ENCODE peak calls at places on chromosomes 11 and 22, in ten cellular contexts. One of them, this sample, is unnamed.
A peak's percentile ranks its signal among the peaks of the same experiment; 100 is the strongest.

GRCh38 chr11:12411806-12412727 is 34.7 kb downstream of the PARVA start:
- DNase-seq in heart right ventricle: peak; percentile 57
- DNase-seq in hepatocyte: peak; percentile 83
- DNase-seq in aorta: peak; percentile 84
- DNase-seq in right atrium auricular region: no peak
- DNase-seq in mucosa of descending colon: peak; percentile 59
- DNase-seq in left ventricle myocardium inferior: peak; percentile 63
- DNase-seq in lung: peak; percentile 51
- DNase-seq in GM23338: peak; percentile 90
- DNase-seq in brain microvascular endothelial cell: peak; percentile 85
- DNase-seq in this sample: peak; percentile 61

GRCh38 chr11:70710192-70710965 is 312.1 kb downstream of the CTTN start:
- DNase-seq in heart right ventricle: no peak
- DNase-seq in hepatocyte: peak; percentile 25
- DNase-seq in aorta: peak; percentile 51
- DNase-seq in right atrium auricular region: no peak
- DNase-seq in mucosa of descending colon: no peak
- DNase-seq in left ventricle myocardium inferior: no peak
- DNase-seq in lung: no peak
- DNase-seq in GM23338: no peak
- DNase-seq in brain microvascular endothelial cell: no peak
- DNase-seq in this sample: no peak

GRCh38 chr11:3014314-3014938 is 22.3 kb upstream of the NAP1L4 start:
- DNase-seq in heart right ventricle: no peak
- DNase-seq in hepatocyte: no peak
- DNase-seq in aorta: peak; percentile 60
- DNase-seq in right atrium auricular region: no peak
- DNase-seq in mucosa of descending colon: peak; percentile 5
- DNase-seq in left ventricle myocardium inferior: no peak
- DNase-seq in lung: no peak
- DNase-seq in GM23338: no peak
- DNase-seq in brain microvascular endothelial cell: no peak
- DNase-seq in this sample: no peak

GRCh38 chr22:36246718-36247117 is 6.2 kb upstream of the APOL1 start:
- DNase-seq in heart right ventricle: no peak
- DNase-seq in hepatocyte: no peak
- DNase-seq in aorta: no peak
- DNase-seq in right atrium auricular region: no peak
- DNase-seq in mucosa of descending colon: no peak
- DNase-seq in left ventricle myocardium inferior: no peak
- DNase-seq in lung: no peak
- DNase-seq in GM23338: no peak
- DNase-seq in brain microvascular endothelial cell: no peak
- DNase-seq in this sample: no peak

GRCh38 chr11:129577986-129578385 is 202.3 kb downstream of the BARX2 start:
- DNase-seq in heart right ventricle: no peak
- DNase-seq in hepatocyte: no peak
- DNase-seq in aorta: no peak
- DNase-seq in right atrium auricular region: no peak
- DNase-seq in mucosa of descending colon: no peak
- DNase-seq in left ventricle myocardium inferior: no peak
- DNase-seq in lung: no peak
- DNase-seq in GM23338: no peak
- DNase-seq in brain microvascular endothelial cell: no peak
- DNase-seq in this sample: no peak

GRCh38 chr22:46175631-46176030 is 25.3 kb downstream of the PPARA start:
- DNase-seq in heart right ventricle: no peak
- DNase-seq in hepatocyte: no peak
- DNase-seq in aorta: no peak
- DNase-seq in right atrium auricular region: no peak
- DNase-seq in mucosa of descending colon: no peak
- DNase-seq in left ventricle myocardium inferior: no peak
- DNase-seq in lung: no peak
- DNase-seq in GM23338: no peak
- DNase-seq in brain microvascular endothelial cell: no peak
- DNase-seq in this sample: no peak

GRCh38 chr22:24200616-24201212 is 19.4 kb downstream of the SUSD2 start:
- DNase-seq in heart right ventricle: no peak
- DNase-seq in hepatocyte: no peak
- DNase-seq in aorta: no peak
- DNase-seq in right atrium auricular region: no peak
- DNase-seq in mucosa of descending colon: no peak
- DNase-seq in left ventricle myocardium inferior: no peak
- DNase-seq in lung: no peak
- DNase-seq in GM23338: no peak
- DNase-seq in brain microvascular endothelial cell: peak; percentile 48
- DNase-seq in this sample: no peak

GRCh38 chr11:73236879-73237278 is 18.8 kb downstream of the P2RY2 start:
- DNase-seq in heart right ventricle: peak; percentile 54
- DNase-seq in hepatocyte: peak; percentile 54
- DNase-seq in aorta: peak; percentile 76
- DNase-seq in right atrium auricular region: no peak
- DNase-seq in mucosa of descending colon: peak; percentile 69
- DNase-seq in left ventricle myocardium inferior: peak; percentile 51
- DNase-seq in lung: peak; percentile 63
- DNase-seq in GM23338: peak; percentile 86
- DNase-seq in brain microvascular endothelial cell: no peak
- DNase-seq in this sample: peak; percentile 63

GRCh38 chr11:122816701-122817100 is 21.6 kb upstream of the CRTAM start:
- DNase-seq in heart right ventricle: no peak
- DNase-seq in hepatocyte: no peak
- DNase-seq in aorta: no peak
- DNase-seq in right atrium auricular region: no peak
- DNase-seq in mucosa of descending colon: no peak
- DNase-seq in left ventricle myocardium inferior: no peak
- DNase-seq in lung: no peak
- DNase-seq in GM23338: no peak
- DNase-seq in brain microvascular endothelial cell: no peak
- DNase-seq in this sample: no peak

GRCh38 chr11:61737636-61738386 is 14.6 kb upstream of the MYRF start:
- DNase-seq in heart right ventricle: no peak
- DNase-seq in hepatocyte: no peak
- DNase-seq in aorta: no peak
- DNase-seq in right atrium auricular region: no peak
- DNase-seq in mucosa of descending colon: no peak
- DNase-seq in left ventricle myocardium inferior: no peak
- DNase-seq in lung: no peak
- DNase-seq in GM23338: no peak
- DNase-seq in brain microvascular endothelial cell: no peak
- DNase-seq in this sample: no peak
- H3K36me3 ChIP-seq in heart right ventricle: no peaks in the 10 kb centered on the region
- H3K36me3 ChIP-seq in hepatocyte: no peaks in the 10 kb centered on the region
- H3K36me3 ChIP-seq in aorta: no peaks in the 10 kb centered on the region
- H3K36me3 ChIP-seq in right atrium auricular region: peaks cover 14% of the 10 kb centered on the region
- H3K36me3 ChIP-seq in mucosa of descending colon: no peaks in the 10 kb centered on the region
- H3K36me3 ChIP-seq in left ventricle myocardium inferior: peaks cover 38% of the 10 kb centered on the region
- H3K36me3 ChIP-seq in lung: no peaks in the 10 kb centered on the region
- H3K36me3 ChIP-seq in GM23338: no peaks in the 10 kb centered on the region
- H3K36me3 ChIP-seq in brain microvascular endothelial cell: peaks cover 12% of the 10 kb centered on the region
- H3K36me3 ChIP-seq in this sample: no peaks in the 10 kb centered on the region

GRCh38 chr22:20885557-20886323 is 26.9 kb downstream of the SNAP29 start:
- DNase-seq in heart right ventricle: peak; percentile 77
- DNase-seq in hepatocyte: peak; percentile 88
- DNase-seq in aorta: peak; percentile 93
- DNase-seq in right atrium auricular region: peak; percentile 83
- DNase-seq in mucosa of descending colon: peak; percentile 91
- DNase-seq in left ventricle myocardium inferior: peak; percentile 75
- DNase-seq in lung: peak; percentile 87
- DNase-seq in GM23338: peak; percentile 92
- DNase-seq in brain microvascular endothelial cell: peak; percentile 73
- DNase-seq in this sample: peak; percentile 92
- H3K36me3 ChIP-seq in heart right ventricle: no peaks in the 10 kb centered on the region
- H3K36me3 ChIP-seq in hepatocyte: no peaks in the 10 kb centered on the region
- H3K36me3 ChIP-seq in aorta: no peaks in the 10 kb centered on the region
- H3K36me3 ChIP-seq in right atrium auricular region: peaks cover 60% of the 10 kb centered on the region
- H3K36me3 ChIP-seq in mucosa of descending colon: no peaks in the 10 kb centered on the region
- H3K36me3 ChIP-seq in left ventricle myocardium inferior: peaks cover 83% of the 10 kb centered on the region
- H3K36me3 ChIP-seq in lung: peaks cover 18% of the 10 kb centered on the region
- H3K36me3 ChIP-seq in GM23338: no peaks in the 10 kb centered on the region
- H3K36me3 ChIP-seq in brain microvascular endothelial cell: peaks cover 24% of the 10 kb centered on the region
- H3K36me3 ChIP-seq in this sample: no peaks in the 10 kb centered on the region

GRCh38 chr11:78202733-78203167 is 14.0 kb downstream of the USP35 start:
- DNase-seq in heart right ventricle: no peak
- DNase-seq in hepatocyte: no peak
- DNase-seq in aorta: no peak
- DNase-seq in right atrium auricular region: no peak
- DNase-seq in mucosa of descending colon: no peak
- DNase-seq in left ventricle myocardium inferior: no peak
- DNase-seq in lung: no peak
- DNase-seq in GM23338: no peak
- DNase-seq in brain microvascular endothelial cell: no peak
- DNase-seq in this sample: no peak
- H3K36me3 ChIP-seq in heart right ventricle: no peaks in the 10 kb centered on the region
- H3K36me3 ChIP-seq in hepatocyte: no peaks in the 10 kb centered on the region
- H3K36me3 ChIP-seq in aorta: peaks cover 3% of the 10 kb centered on the region
- H3K36me3 ChIP-seq in right atrium auricular region: peaks cover 41% of the 10 kb centered on the region
- H3K36me3 ChIP-seq in mucosa of descending colon: no peaks in the 10 kb centered on the region
- H3K36me3 ChIP-seq in left ventricle myocardium inferior: peaks cover 33% of the 10 kb centered on the region
- H3K36me3 ChIP-seq in lung: no peaks in the 10 kb centered on the region
- H3K36me3 ChIP-seq in GM23338: no peaks in the 10 kb centered on the region
- H3K36me3 ChIP-seq in brain microvascular endothelial cell: peaks cover 59% of the 10 kb centered on the region
- H3K36me3 ChIP-seq in this sample: no peaks in the 10 kb centered on the region

GRCh38 chr11:65932558-65932919 is 12.7 kb upstream of the TSGA10IP start:
- DNase-seq in heart right ventricle: no peak
- DNase-seq in hepatocyte: no peak
- DNase-seq in aorta: no peak
- DNase-seq in right atrium auricular region: no peak
- DNase-seq in mucosa of descending colon: no peak
- DNase-seq in left ventricle myocardium inferior: no peak
- DNase-seq in lung: no peak
- DNase-seq in GM23338: peak; percentile 82
- DNase-seq in brain microvascular endothelial cell: peak; percentile 24
- DNase-seq in this sample: no peak

GRCh38 chr11:65934014-65934413 is 11.3 kb upstream of the TSGA10IP start:
- DNase-seq in heart right ventricle: no peak
- DNase-seq in hepatocyte: no peak
- DNase-seq in aorta: no peak
- DNase-seq in right atrium auricular region: no peak
- DNase-seq in mucosa of descending colon: no peak
- DNase-seq in left ventricle myocardium inferior: no peak
- DNase-seq in lung: no peak
- DNase-seq in GM23338: no peak
- DNase-seq in brain microvascular endothelial cell: no peak
- DNase-seq in this sample: no peak

GRCh38 chr11:65927904-65928397 is 8.7 kb downstream of the DRAP1 start:
- DNase-seq in heart right ventricle: no peak
- DNase-seq in hepatocyte: no peak
- DNase-seq in aorta: no peak
- DNase-seq in right atrium auricular region: no peak
- DNase-seq in mucosa of descending colon: peak; percentile 53
- DNase-seq in left ventricle myocardium inferior: no peak
- DNase-seq in lung: peak; percentile 39
- DNase-seq in GM23338: no peak
- DNase-seq in brain microvascular endothelial cell: no peak
- DNase-seq in this sample: peak; percentile 45

GRCh38 chr11:65928667-65929066 is 9.4 kb downstream of the DRAP1 start:
- DNase-seq in heart right ventricle: no peak
- DNase-seq in hepatocyte: no peak
- DNase-seq in aorta: no peak
- DNase-seq in right atrium auricular region: no peak
- DNase-seq in mucosa of descending colon: no peak
- DNase-seq in left ventricle myocardium inferior: no peak
- DNase-seq in lung: no peak
- DNase-seq in GM23338: no peak
- DNase-seq in brain microvascular endothelial cell: no peak
- DNase-seq in this sample: no peak

GRCh38 chr11:65931773-65932557 is 12.7 kb downstream of the DRAP1 start:
- DNase-seq in heart right ventricle: no peak
- DNase-seq in hepatocyte: no peak
- DNase-seq in aorta: no peak
- DNase-seq in right atrium auricular region: no peak
- DNase-seq in mucosa of descending colon: no peak
- DNase-seq in left ventricle myocardium inferior: no peak
- DNase-seq in lung: no peak
- DNase-seq in GM23338: peak; percentile 62
- DNase-seq in brain microvascular endothelial cell: no peak
- DNase-seq in this sample: no peak
- H3K36me3 ChIP-seq in heart right ventricle: no peaks in the 10 kb centered on the region
- H3K36me3 ChIP-seq in hepatocyte: no peaks in the 10 kb centered on the region
- H3K36me3 ChIP-seq in aorta: no peaks in the 10 kb centered on the region
- H3K36me3 ChIP-seq in right atrium auricular region: no peaks in the 10 kb centered on the region
- H3K36me3 ChIP-seq in mucosa of descending colon: no peaks in the 10 kb centered on the region
- H3K36me3 ChIP-seq in left ventricle myocardium inferior: no peaks in the 10 kb centered on the region
- H3K36me3 ChIP-seq in lung: no peaks in the 10 kb centered on the region
- H3K36me3 ChIP-seq in GM23338: no peaks in the 10 kb centered on the region
- H3K36me3 ChIP-seq in brain microvascular endothelial cell: no peaks in the 10 kb centered on the region
- H3K36me3 ChIP-seq in this sample: no peaks in the 10 kb centered on the region

GRCh38 chr11:44018127-44018521 is 29.7 kb upstream of the ACCSL start:
- DNase-seq in heart right ventricle: no peak
- DNase-seq in hepatocyte: no peak
- DNase-seq in aorta: no peak
- DNase-seq in right atrium auricular region: peak; percentile 59
- DNase-seq in mucosa of descending colon: no peak
- DNase-seq in left ventricle myocardium inferior: no peak
- DNase-seq in lung: no peak
- DNase-seq in GM23338: no peak
- DNase-seq in brain microvascular endothelial cell: no peak
- DNase-seq in this sample: no peak

GRCh38 chr11:44016546-44017442 is 31.0 kb upstream of the ACCSL start:
- DNase-seq in heart right ventricle: no peak
- DNase-seq in hepatocyte: peak; percentile 1
- DNase-seq in aorta: no peak
- DNase-seq in right atrium auricular region: peak; percentile 44
- DNase-seq in mucosa of descending colon: no peak
- DNase-seq in left ventricle myocardium inferior: no peak
- DNase-seq in lung: no peak
- DNase-seq in GM23338: no peak
- DNase-seq in brain microvascular endothelial cell: no peak
- DNase-seq in this sample: no peak

GRCh38 chr11:44016129-44016528 is 31.7 kb upstream of the ACCSL start:
- DNase-seq in heart right ventricle: peak; percentile 72
- DNase-seq in hepatocyte: peak; percentile 28
- DNase-seq in aorta: peak; percentile 93
- DNase-seq in right atrium auricular region: peak; percentile 85
- DNase-seq in mucosa of descending colon: no peak
- DNase-seq in left ventricle myocardium inferior: peak; percentile 71
- DNase-seq in lung: no peak
- DNase-seq in GM23338: no peak
- DNase-seq in brain microvascular endothelial cell: peak; percentile 86
- DNase-seq in this sample: no peak

GRCh38 chr11:44015624-44016007 is 32.2 kb upstream of the ACCSL start:
- DNase-seq in heart right ventricle: no peak
- DNase-seq in hepatocyte: no peak
- DNase-seq in aorta: no peak
- DNase-seq in right atrium auricular region: no peak
- DNase-seq in mucosa of descending colon: no peak
- DNase-seq in left ventricle myocardium inferior: no peak
- DNase-seq in lung: no peak
- DNase-seq in GM23338: no peak
- DNase-seq in brain microvascular endothelial cell: no peak
- DNase-seq in this sample: no peak

GRCh38 chr11:44017443-44018126 is 30.2 kb upstream of the ACCSL start:
- DNase-seq in heart right ventricle: no peak
- DNase-seq in hepatocyte: no peak
- DNase-seq in aorta: peak; percentile 48
- DNase-seq in right atrium auricular region: peak; percentile 57
- DNase-seq in mucosa of descending colon: no peak
- DNase-seq in left ventricle myocardium inferior: no peak
- DNase-seq in lung: no peak
- DNase-seq in GM23338: no peak
- DNase-seq in brain microvascular endothelial cell: no peak
- DNase-seq in this sample: no peak
- H3K36me3 ChIP-seq in heart right ventricle: no peaks in the 10 kb centered on the region
- H3K36me3 ChIP-seq in hepatocyte: no peaks in the 10 kb centered on the region
- H3K36me3 ChIP-seq in aorta: no peaks in the 10 kb centered on the region
- H3K36me3 ChIP-seq in right atrium auricular region: no peaks in the 10 kb centered on the region
- H3K36me3 ChIP-seq in mucosa of descending colon: no peaks in the 10 kb centered on the region
- H3K36me3 ChIP-seq in left ventricle myocardium inferior: no peaks in the 10 kb centered on the region
- H3K36me3 ChIP-seq in lung: no peaks in the 10 kb centered on the region
- H3K36me3 ChIP-seq in GM23338: no peaks in the 10 kb centered on the region
- H3K36me3 ChIP-seq in brain microvascular endothelial cell: no peaks in the 10 kb centered on the region
- H3K36me3 ChIP-seq in this sample: no peaks in the 10 kb centered on the region

This sample was measured in colonic mucosa.